ENCODE peak calls at places on chromosomes 2 and 18, in ten cellular contexts. B is WTC11; G is B cell; S is AG08395; F is LHCN-M2; W is right lobe of liver; A is NCI-H146; N is NCI-H1105; X is psoas muscle; J is activated T-helper 1 cell treated with anti-CD3 and anti-CD28 coated beads, Interleukin-12 subunit alpha, Interleukin-12 subunit beta, Interleukin-2, Interleukin-4 antibody, amounts not matched to agents 30 ng/mL and 10 ng/mL and 1 ng/mL, durations not matched to agents 14 hours and 24 hours and 36 hours. U is an unnamed sample.

GRCh38 chr2:170739048-170739447 is 23.9 kb downstream of the SP5 start:
- DNase-seq in B (no peak), G (no peak), S (peak), F (peak), W (no peak), A (no peak), N (no peak), X (no peak), J (no peak), U (no peak)

GRCh38 chr18:24231773-24232735 is 93.2 kb downstream of the CABYR start:
- DNase-seq in B (no peak), G (no peak), S (peak), F (peak), W (no peak), A (no peak), N (no peak), X (no peak), J (no peak), U (no peak)

GRCh38 chr2:101759162-101759561 is 61.7 kb downstream of the MAP4K4 start:
- DNase-seq in B (no peak), G (no peak), S (peak), F (peak), W (no peak), A (no peak), N (no peak), X (no peak), J (no peak), U (no peak)

GRCh38 chr2:64837925-64838641 is 151.1 kb upstream of the SLC1A4 start:
- DNase-seq in B (no peak), G (no peak), S (peak), F (peak), W (no peak), A (no peak), N (no peak), X (no peak), J (no peak), U (no peak)

GRCh38 chr2:141508806-141509595 is 621.8 kb downstream of the LRP1B start:
- DNase-seq in B (no peak), G (no peak), S (no peak), F (no peak), W (no peak), A (no peak), N (no peak), X (no peak), J (no peak), U (no peak)

GRCh38 chr2:223723954-223724411 is 113.4 kb downstream of the AP1S3 start:
- DNase-seq in B (no peak), G (no peak), S (no peak), F (no peak), W (no peak), A (peak), N (no peak), X (no peak), J (no peak), U (peak)

GRCh38 chr18:48949051-48949605 is 1.6 kb downstream of the SMAD7 start:
- DNase-seq in B (no peak), G (peak), S (no peak), F (no peak), W (peak), A (peak), N (no peak), X (peak), J (no peak), U (no peak)

GRCh38 chr2:181393472-181393871 is 63.7 kb upstream of the ITGA4 start:
- DNase-seq in B (no peak), G (peak), S (peak), F (peak), W (no peak), A (no peak), N (no peak), X (no peak), J (no peak), U (no peak)

GRCh38 chr2:54855434-54855833 is 132.0 kb downstream of the EML6 start:
- DNase-seq in B (no peak), G (no peak), S (no peak), F (peak), W (no peak), A (no peak), N (no peak), X (no peak), J (no peak), U (no peak)

GRCh38 chr2:121897335-121897970 is 142.0 kb downstream of the TSN start:
- DNase-seq in B (no peak), G (no peak), S (peak), F (no peak), W (no peak), A (peak), N (no peak), X (no peak), J (no peak), U (no peak)

GRCh38 chr2:47422560-47422959 is 19.6 kb downstream of the MSH2 start:
- DNase-seq in B (no peak), G (no peak), S (peak), F (peak), W (no peak), A (no peak), N (no peak), X (no peak), J (no peak), U (no peak)

GRCh38 chr2:178190938-178191910 is 3.1 kb upstream of the OSBPL6 start:
- DNase-seq in B (no peak), G (no peak), S (no peak), F (peak), W (no peak), A (no peak), N (no peak), X (no peak), J (no peak), U (no peak)

GRCh38 chr18:73791081-73791480 is 356.6 kb downstream of the FBXO15 start:
- DNase-seq in B (no peak), G (no peak), S (no peak), F (no peak), W (no peak), A (no peak), N (no peak), X (no peak), J (no peak), U (no peak)

GRCh38 chr18:26103579-26103978 is 13.2 kb upstream of the SS18 start:
- DNase-seq in B (peak), G (no peak), S (no peak), F (peak), W (no peak), A (no peak), N (no peak), X (no peak), J (peak), U (no peak)

GRCh38 chr2:237743561-237744269 is 54.9 kb upstream of the RBM44 start:
- DNase-seq in B (no peak), G (no peak), S (peak), F (peak), W (peak), A (peak), N (no peak), X (no peak), J (no peak), U (no peak)

GRCh38 chr2:234912437-234912836 is 39.4 kb upstream of the SH3BP4 start:
- DNase-seq in B (no peak), G (no peak), S (no peak), F (no peak), W (no peak), A (no peak), N (no peak), X (no peak), J (no peak), U (no peak)

GRCh38 chr2:27262379-27263286 is at the start of gene SLC30A3:
- DNase-seq in B (peak), G (peak), S (peak), F (no peak), W (peak), A (peak), N (peak), X (peak), J (peak), U (peak)

GRCh38 chr2:590214-591175 is 86.7 kb downstream of the TMEM18 start:
- DNase-seq in B (no peak), G (no peak), S (no peak), F (no peak), W (no peak), A (no peak), N (no peak), X (no peak), J (no peak), U (no peak)

GRCh38 chr2:146128216-146128615 is 1608.3 kb upstream of the ZEB2 start:
- DNase-seq in B (no peak), G (no peak), S (no peak), F (peak), W (no peak), A (no peak), N (no peak), X (no peak), J (no peak), U (no peak)

GRCh38 chr2:17733650-17734049 is 20.0 kb downstream of the SMC6 start:
- DNase-seq in B (no peak), G (no peak), S (no peak), F (no peak), W (no peak), A (no peak), N (no peak), X (no peak), J (no peak), U (no peak)